ENCODE peak calls at places on chromosomes 4 and X, in ten cellular contexts. X, H, W, M, L, D, F, I, A and U are unnamed samples.

GRCh38 chr4:147498031-147498700 is 17.3 kb downstream of the EDNRA start:
- DNase-seq in X (peak; percentile 53), D (no peak), M (no peak), L (no peak), H (no peak), I (no peak), F (peak; percentile 71), W (no peak), A (no peak), U (no peak)

GRCh38 chr4:184262901-184263300 is 45.2 kb upstream of the ENPP6 start:
- DNase-seq in F (peak; percentile 26), L (no peak), A (no peak), X (peak; percentile 44), W (no peak), M (no peak), D (no peak), I (no peak), H (no peak), U (no peak)

GRCh38 chrX:129649268-129650182 is 5.2 kb downstream of the APLN start:
- DNase-seq in X (no peak), W (no peak), A (no peak), H (no peak), I (no peak), M (no peak), L (no peak), D (no peak), F (peak; percentile 53), U (no peak)

GRCh38 chr4:70895405-70895804 is 6.8 kb upstream of the MOB1B start:
- DNase-seq in F (no peak), H (no peak), L (no peak), M (no peak), A (no peak), D (peak; percentile 14), X (peak; percentile 69), W (no peak), I (no peak), U (no peak)

GRCh38 chrX:67953658-67954057 is 409.8 kb downstream of the AR start:
- DNase-seq in L (no peak), D (no peak), M (no peak), F (no peak), I (no peak), X (no peak), A (no peak), W (no peak), H (no peak), U (no peak)

GRCh38 chr4:47913858-47914218 is 545 bp downstream of the NFXL1 start:
- DNase-seq in M (peak; percentile 26), X (no peak), F (peak; percentile 14), H (peak; percentile 25), W (no peak), L (peak; percentile 22), D (no peak), A (peak; percentile 63), I (no peak), U (no peak)

GRCh38 chrX:55026143-55026542 is 4.6 kb downstream of the ALAS2 start:
- DNase-seq in A (no peak), F (no peak), I (no peak), W (no peak), L (no peak), D (no peak), H (no peak), M (no peak), X (no peak), U (no peak)

GRCh38 chr4:185734214-185734613 is 77.8 kb downstream of the SORBS2 start:
- DNase-seq in A (no peak), M (no peak), I (no peak), X (no peak), F (no peak), L (no peak), H (no peak), W (no peak), D (no peak), U (peak; percentile 66)

GRCh38 chrX:40104649-40105015 is 6.9 kb upstream of the BCOR start:
- DNase-seq in X (peak; percentile 28), F (peak; percentile 74), A (peak; percentile 53), W (no peak), D (peak; percentile 52), I (no peak), M (no peak), H (peak; percentile 52), L (no peak), U (no peak)

GRCh38 chrX:18415386-18415785 is 10.0 kb upstream of the CDKL5 start:
- DNase-seq in L (no peak), F (peak; percentile 38), M (no peak), A (no peak), H (no peak), W (no peak), I (no peak), X (no peak), D (no peak), U (no peak)

GRCh38 chr4:172962564-172963353 is 205.9 kb upstream of the GALNT7 start:
- DNase-seq in H (peak; percentile 82), X (peak; percentile 20), D (no peak), A (no peak), F (peak; percentile 34), I (no peak), W (peak; percentile 8), L (no peak), M (no peak), U (no peak)

GRCh38 chrX:87475793-87476192 is 41.8 kb upstream of the KLHL4 start:
- DNase-seq in A (no peak), L (no peak), H (no peak), F (no peak), X (no peak), I (no peak), W (no peak), D (no peak), M (no peak), U (no peak)

GRCh38 chrX:130108647-130109428 is 1.5 kb downstream of the ELF4 start:
- DNase-seq in D (no peak), X (peak; percentile 36), W (no peak), M (peak; percentile 47), L (peak; percentile 28), A (no peak), F (peak; percentile 52), I (no peak), H (no peak), U (no peak)